ENCODE peak calls at places on chromosome 9, in six cellular contexts. H is lung, O is aorta, W is small intestine, L is mucosa of descending colon, M is brain microvascular endothelial cell. C is an unnamed sample.

GRCh38 chr9:97468658-97469448 is 32.6 kb upstream of the TMOD1 start:
- DNase-seq in L (peak), H (peak), M (peak), O (peak), W (peak), C (peak)

GRCh38 chr9:98538203-98538602 is 170.5 kb downstream of the GABBR2 start:
- DNase-seq in M (no peak), O (no peak), L (no peak), W (no peak), H (no peak), C (no peak)

GRCh38 chr9:120109242-120109641 is 470.7 kb downstream of the CDK5RAP2 start:
- DNase-seq in L (no peak), O (no peak), W (no peak), M (no peak), H (no peak), C (no peak)

GRCh38 chr9:73916016-73916673 is 581.0 kb upstream of the RORB start:
- DNase-seq in O (no peak), M (no peak), L (no peak), H (no peak), W (no peak), C (no peak)

GRCh38 chr9:92671323-92671722 is 1.4 kb upstream of the IPPK start:
- DNase-seq in H (no peak), O (peak), L (no peak), M (peak), W (no peak), C (no peak)

GRCh38 chr9:25716220-25716872 is 38.1 kb upstream of the TUSC1 start:
- DNase-seq in L (no peak), H (no peak), O (peak), W (peak), M (peak), C (no peak)

GRCh38 chr9:72315510-72316287 is 49.3 kb downstream of the ZFAND5 start:
- DNase-seq in O (no peak), W (peak), L (no peak), H (peak), M (no peak), C (peak)

GRCh38 chr9:134360897-134361296 is 34.6 kb downstream of the RXRA start:
- DNase-seq in H (no peak), M (no peak), W (peak), L (no peak), O (peak), C (peak)

GRCh38 chr9:129007766-129008468 is 20.2 kb downstream of the SH3GLB2 start:
- DNase-seq in M (no peak), O (no peak), W (no peak), H (no peak), L (peak), C (no peak)

GRCh38 chr9:116471093-116471906 is 215.8 kb upstream of the TRIM32 start:
- DNase-seq in O (no peak), L (no peak), M (peak), H (peak), W (no peak), C (no peak)

GRCh38 chr9:87464110-87464991 is 33.3 kb upstream of the DAPK1 start:
- DNase-seq in O (no peak), H (no peak), L (no peak), M (no peak), W (no peak), C (no peak)

GRCh38 chr9:130860458-130861316 is 25.6 kb downstream of the ABL1 start:
- DNase-seq in O (peak), L (peak), W (peak), M (peak), H (peak), C (peak)

DNA sequence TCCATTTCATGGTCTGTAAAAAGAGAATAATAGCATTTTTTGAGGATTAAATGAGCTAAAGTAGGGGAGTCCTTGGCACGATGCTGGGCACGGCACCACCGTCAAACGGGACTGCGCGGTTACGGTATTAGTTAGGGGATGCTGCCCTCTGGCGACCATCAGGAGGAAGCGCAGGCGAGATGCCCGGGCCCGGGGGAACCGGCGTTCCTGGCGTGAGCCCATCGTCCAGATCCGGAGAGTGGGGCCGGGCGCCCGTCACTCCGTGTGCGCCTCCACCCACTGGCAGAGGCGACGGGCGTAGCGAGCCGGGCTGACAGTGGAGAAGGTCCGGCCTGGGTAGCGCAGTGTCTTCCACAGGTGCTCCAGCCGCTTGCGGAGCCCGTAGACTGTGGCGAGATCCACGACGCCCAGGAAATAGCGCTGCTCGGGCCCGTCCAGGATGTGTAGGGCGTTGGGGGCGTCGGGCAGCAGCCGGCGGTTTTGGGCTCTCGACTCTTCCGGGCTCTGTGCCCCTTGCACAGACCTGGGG is 4.8 kb upstream of the ST6GALNAC4 start:
- DNase-seq in H (peak), O (peak), M (no peak), W (peak), L (peak), C (no peak)
- H3K4me3 ChIP-seq in H (no peak), O (no peak), M (peak), W (no peak), L (no peak), C (peak)

DNA sequence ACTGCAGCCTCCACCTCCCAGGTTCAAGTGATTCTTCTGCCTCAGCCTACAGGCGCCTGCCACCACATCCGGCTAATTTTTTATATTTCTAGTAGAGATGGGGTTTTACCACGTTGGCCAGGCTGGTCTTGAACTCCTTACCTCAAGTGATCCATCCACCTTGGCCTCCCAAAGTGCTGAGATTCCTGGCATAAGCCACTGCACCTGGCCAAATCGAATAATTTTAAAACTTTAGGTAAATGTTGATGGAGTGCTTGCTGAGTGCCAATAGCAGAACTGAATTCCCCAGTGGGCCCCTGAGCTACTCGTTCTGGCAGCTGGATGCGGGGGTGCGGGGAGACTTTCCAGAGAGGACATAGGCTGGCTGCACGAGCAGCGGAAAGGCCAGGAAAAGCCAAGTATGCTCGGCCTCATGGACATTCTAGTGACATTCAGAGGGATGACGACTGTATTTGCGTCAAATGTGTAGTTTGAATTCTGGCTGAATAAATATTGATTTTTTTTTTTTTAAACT is 16.8 kb downstream of the TRAF2 start:
- DNase-seq in H (no peak), W (peak), L (no peak), O (no peak), M (peak), C (peak)
- H3K4me3 ChIP-seq in H (no peak), W (no peak), L (no peak), O (no peak), M (no peak), C (peak)

GRCh38 chr9:37566716-37567115 is 9.5 kb downstream of the FBXO10 start:
- DNase-seq in O (no peak), H (no peak), W (no peak), L (no peak), M (no peak), C (no peak)
- H3K4me3 ChIP-seq in O (no peak), H (no peak), W (no peak), L (no peak), M (no peak), C (no peak)

DNA sequence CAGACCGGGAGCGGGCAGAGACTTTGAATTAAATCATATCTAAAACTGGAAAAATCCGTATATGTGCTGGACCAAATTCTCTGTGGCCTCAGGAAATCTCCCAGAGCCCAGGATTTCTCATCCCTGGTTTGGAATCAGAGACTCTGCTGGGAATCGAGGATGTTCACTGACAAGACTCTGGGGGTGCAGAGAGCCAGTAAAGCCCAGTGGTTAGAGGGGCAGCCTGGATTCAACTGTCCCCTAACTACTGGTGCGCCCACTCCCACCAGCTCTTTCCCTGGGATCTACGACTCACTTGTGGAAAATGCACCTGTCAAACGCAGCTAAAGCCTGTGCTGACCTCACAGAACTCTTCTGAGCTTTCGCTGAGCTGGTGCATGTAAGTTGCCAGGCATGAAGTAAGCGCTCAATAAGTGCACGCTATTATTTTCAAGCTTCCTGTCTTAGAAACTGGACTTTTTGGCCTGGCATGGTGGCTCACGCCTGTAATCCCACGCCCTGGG is 20.5 kb upstream of the TOR2A start:
- DNase-seq in H (no peak), L (no peak), M (no peak), O (no peak), W (no peak), C (no peak)
- H3K4me3 ChIP-seq in H (no peak), L (no peak), M (no peak), O (no peak), W (no peak), C (no peak)

C was measured in tibial artery.